ENCODE peak calls at places on chromosome 14, in six cellular contexts. S is HCT116, L is GM23338, E is stomach, I is H1, D is HepG2. Y is an unnamed sample.

GRCh38 chr14:66009104-66009503 is 477.1 kb upstream of the CCDC196 start:
- DNase-seq in S (peak), L (peak), E (no peak), I (no peak), D (no peak), Y (no peak)

GRCh38 chr14:75449703-75450102 is 21.9 kb downstream of the JDP2 start:
- DNase-seq in S (no peak), L (no peak), E (no peak), I (no peak), D (no peak), Y (no peak)

GRCh38 chr14:81269100-81269978 is 48.6 kb upstream of the GTF2A1 start:
- DNase-seq in S (peak), L (peak), E (no peak), I (no peak), D (peak), Y (no peak)

GRCh38 chr14:105547741-105548169 is 21.4 kb downstream of the TMEM121 start:
- DNase-seq in S (no peak), L (no peak), E (no peak), I (no peak), D (no peak), Y (no peak)

GRCh38 chr14:88421286-88421685 is 35.8 kb downstream of the SPATA7 start:
- DNase-seq in S (no peak), L (no peak), E (no peak), I (no peak), D (no peak), Y (no peak)

GRCh38 chr14:77151918-77152588 is 10.5 kb upstream of the ZDHHC22 start:
- DNase-seq in S (peak), L (peak), E (no peak), I (no peak), D (no peak), Y (no peak)

GRCh38 chr14:24566318-24566717 is 9.7 kb downstream of the CTSG start:
- DNase-seq in S (no peak), L (no peak), E (no peak), I (no peak), D (no peak), Y (no peak)

GRCh38 chr14:21192447-21192822 is 36.6 kb upstream of the OR5AU1 start:
- DNase-seq in S (no peak), L (no peak), E (no peak), I (no peak), D (no peak), Y (no peak)

GRCh38 chr14:63134801-63135200 is 69.4 kb upstream of the RHOJ start:
- DNase-seq in S (no peak), L (peak), E (no peak), I (no peak), D (no peak), Y (no peak)

GRCh38 chr14:67432088-67432564 is 20.2 kb upstream of the PLEK2 start:
- DNase-seq in S (no peak), L (no peak), E (no peak), I (no peak), D (no peak), Y (no peak)

GRCh38 chr14:81826080-81826479 is 292.4 kb upstream of the SEL1L start:
- DNase-seq in S (no peak), L (peak), E (no peak), I (no peak), D (no peak), Y (no peak)

GRCh38 chr14:36805116-36805515 is 143.5 kb downstream of the PAX9 start:
- DNase-seq in S (no peak), L (peak), E (no peak), I (peak), D (no peak), Y (no peak)

GRCh38 chr14:67510121-67510520 is 21.6 kb upstream of the TMEM229B start:
- DNase-seq in S (no peak), L (no peak), E (no peak), I (no peak), D (no peak), Y (no peak)

GRCh38 chr14:30223966-30224365 is 296.3 kb upstream of the PRKD1 start:
- DNase-seq in S (no peak), L (no peak), E (peak), I (no peak), D (no peak), Y (no peak)

GRCh38 chr14:100975668-100976067 is 72.1 kb upstream of the RTL1 start:
- DNase-seq in S (no peak), L (no peak), E (no peak), I (no peak), D (no peak), Y (no peak)

GRCh38 chr14:28299227-28299626 is 467.4 kb upstream of the FOXG1 start:
- DNase-seq in S (no peak), L (no peak), E (no peak), I (no peak), D (no peak), Y (no peak)

GRCh38 chr14:32805979-32806378 is 132.7 kb upstream of the NPAS3 start:
- DNase-seq in S (no peak), L (no peak), E (no peak), I (no peak), D (no peak), Y (no peak)

GRCh38 chr14:75842624-75843023 is 139.2 kb downstream of the TGFB3 start:
- DNase-seq in S (no peak), L (no peak), E (no peak), I (no peak), D (no peak), Y (no peak)

GRCh38 chr14:82431031-82431430 is 897.4 kb upstream of the SEL1L start:
- DNase-seq in S (no peak), L (no peak), E (no peak), I (no peak), D (no peak), Y (no peak)

GRCh38 chr14:87690076-87690661 is 302.8 kb downstream of the GALC start:
- DNase-seq in S (no peak), L (peak), E (no peak), I (no peak), D (no peak), Y (no peak)

GRCh38 chr14:53470351-53471043 is 317.4 kb upstream of the DDHD1 start:
- DNase-seq in S (no peak), L (no peak), E (no peak), I (no peak), D (peak), Y (no peak)
- TF ChIP-seq POLR2AphosphoS5 in S (no peak), L (no peak), E (no peak), I (no peak), D (no peak), Y (no peak)

GRCh38 chr14:68976160-68977067 is 2.7 kb downstream of the ACTN1 start:
- DNase-seq in S (no peak), L (no peak), E (no peak), I (no peak), D (peak), Y (peak)

GRCh38 chr14:68975667-68976066 is 3.4 kb downstream of the ACTN1 start:
- DNase-seq in S (no peak), L (no peak), E (no peak), I (no peak), D (no peak), Y (no peak)

GRCh38 chr14:68973639-68974038 is 5.5 kb downstream of the ACTN1 start:
- DNase-seq in S (no peak), L (no peak), E (no peak), I (no peak), D (no peak), Y (no peak)

GRCh38 chr14:68972507-68973272 is 6.4 kb downstream of the ACTN1 start:
- DNase-seq in S (no peak), L (no peak), E (no peak), I (no peak), D (no peak), Y (no peak)

GRCh38 chr14:68974759-68975347 is 4.2 kb downstream of the ACTN1 start:
- DNase-seq in S (no peak), L (no peak), E (no peak), I (no peak), D (no peak), Y (no peak)
- H3K4me3 ChIP-seq in S (no peak), L (no peak), E (no peak), I (no peak), D (peak), Y (no peak)

GRCh38 chr14:73728106-73729014 is 14.2 kb upstream of the PNMA1 start:
- DNase-seq in S (peak), L (peak), E (peak), I (peak), D (peak), Y (peak)
- TF ChIP-seq POLR2AphosphoS5 in S (no peak), L (no peak), E (peak), I (no peak), D (no peak), Y (peak)

DNA sequence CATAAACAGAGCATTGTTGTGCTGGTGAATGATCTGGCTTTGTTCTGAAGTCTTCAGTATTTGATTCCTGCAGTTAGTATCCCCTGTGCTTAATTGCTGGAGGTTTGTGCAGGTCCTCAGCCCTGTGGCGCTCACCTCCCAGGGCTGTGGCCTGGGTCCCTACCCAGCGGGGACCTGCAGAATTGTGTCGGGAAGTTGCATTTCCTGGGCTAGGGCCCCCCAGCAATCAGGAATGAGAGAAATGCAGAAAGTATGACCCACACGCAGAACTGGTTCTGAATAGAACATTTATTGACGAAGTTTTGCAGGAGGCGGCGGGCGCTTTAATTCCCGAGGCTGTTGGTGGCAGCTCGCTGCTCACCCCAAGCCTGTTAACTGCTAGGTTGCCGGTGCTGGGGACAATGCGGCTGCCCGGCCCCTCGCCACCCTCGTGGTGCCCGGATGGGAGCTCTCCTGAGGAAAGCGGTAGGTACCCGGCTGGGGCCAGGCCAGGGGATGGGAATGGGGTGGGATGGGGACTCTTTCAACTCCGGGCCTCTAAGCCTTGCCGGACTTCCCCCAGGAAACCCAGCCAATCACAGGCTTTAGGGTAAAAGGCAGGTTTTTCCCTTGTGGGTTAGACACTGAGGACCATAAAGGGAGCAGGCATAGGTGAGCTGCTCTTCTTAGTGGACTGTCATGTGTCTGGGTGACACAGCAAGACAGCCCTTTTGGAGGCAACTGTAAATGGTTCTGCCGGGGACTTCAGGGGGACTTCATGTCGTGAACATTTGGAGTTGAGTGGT is 11.6 kb downstream of the PLEKHG3 start:
- DNase-seq in S (no peak), L (peak), E (peak), I (peak), D (no peak), Y (no peak)
- H3K4me3 ChIP-seq in S (no peak), L (peak), E (peak), I (peak), D (no peak), Y (no peak)

DNA sequence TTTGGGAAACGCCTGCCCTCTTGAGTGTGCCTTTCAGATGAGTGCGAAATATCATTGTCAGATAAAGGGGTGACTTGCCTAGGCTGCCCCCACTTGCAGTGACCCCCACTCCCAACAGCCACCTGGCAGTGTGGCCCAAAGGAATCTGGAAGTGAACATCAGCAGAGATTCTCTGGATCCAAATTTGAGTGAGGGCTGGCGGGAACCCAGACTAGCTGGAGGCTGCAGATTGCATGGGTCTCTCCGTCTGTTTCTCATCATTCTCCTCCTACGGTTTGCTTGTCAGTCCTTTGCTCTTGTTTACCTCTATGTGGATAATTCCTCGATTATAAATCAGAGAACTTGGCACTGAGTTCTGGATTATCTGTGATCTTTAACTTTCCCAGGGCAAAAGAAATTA is 280.8 kb downstream of the ZFP36L1 start:
- DNase-seq in S (no peak), L (no peak), E (no peak), I (no peak), D (no peak), Y (no peak)
- TF ChIP-seq POLR2AphosphoS5 in S (no peak), L (no peak), E (no peak), I (no peak), D (no peak), Y (no peak)